ENCODE peak calls at places on chromosomes 13 and 19, in four cellular contexts. One of them, this sample, is unnamed.

GRCh38 chr13:97124237-97124636 is 97.9 kb upstream of the MBNL2 start:
- DNase-seq in A172: no peak
- DNase-seq in cerebellar nuclear complex: no peak
- DNase-seq in HT1080: no peak
- DNase-seq in this sample: no peak

GRCh38 chr19:56829586-56829985 is 10.9 kb downstream of the PEG3 start:
- DNase-seq in A172: no peak
- DNase-seq in cerebellar nuclear complex: no peak
- DNase-seq in HT1080: no peak
- DNase-seq in this sample: no peak

GRCh38 chr13:70889163-70889562 is 780.9 kb upstream of the KLHL1 start:
- DNase-seq in A172: no peak
- DNase-seq in cerebellar nuclear complex: no peak
- DNase-seq in HT1080: no peak
- DNase-seq in this sample: no peak

GRCh38 chr13:27967203-27967735 is 1.8 kb downstream of the CDX2 start:
- DNase-seq in A172: no peak
- DNase-seq in cerebellar nuclear complex: no peak
- DNase-seq in HT1080: no peak
- DNase-seq in this sample: peak

GRCh38 chr19:8305798-8306197 is 2.4 kb downstream of the CD320 start:
- DNase-seq in A172: no peak
- DNase-seq in cerebellar nuclear complex: no peak
- DNase-seq in HT1080: no peak
- DNase-seq in this sample: no peak

GRCh38 chr13:94154362-94154761 is 325.1 kb downstream of the DCT start:
- DNase-seq in A172: peak
- DNase-seq in cerebellar nuclear complex: no peak
- DNase-seq in HT1080: no peak
- DNase-seq in this sample: no peak

GRCh38 chr13:30398601-30399072 is 23.7 kb upstream of the UBE2L5 start:
- DNase-seq in A172: no peak
- DNase-seq in cerebellar nuclear complex: no peak
- DNase-seq in HT1080: no peak
- DNase-seq in this sample: no peak

GRCh38 chr19:13095934-13096890 is 6.4 kb downstream of the LYL1 start:
- DNase-seq in A172: no peak
- DNase-seq in cerebellar nuclear complex: no peak
- DNase-seq in HT1080: no peak
- DNase-seq in this sample: no peak

GRCh38 chr13:39038569-39038898 is 278 bp downstream of the NHLRC3 start:
- DNase-seq in A172: no peak
- DNase-seq in cerebellar nuclear complex: no peak
- DNase-seq in HT1080: no peak
- DNase-seq in this sample: no peak

GRCh38 chr13:109494955-109495354 is 291.4 kb downstream of the IRS2 start:
- DNase-seq in A172: peak
- DNase-seq in cerebellar nuclear complex: no peak
- DNase-seq in HT1080: peak
- DNase-seq in this sample: no peak

GRCh38 chr13:37360556-37360955 is 238.0 kb downstream of the POSTN start:
- DNase-seq in A172: peak
- DNase-seq in cerebellar nuclear complex: no peak
- DNase-seq in HT1080: peak
- DNase-seq in this sample: no peak

GRCh38 chr19:35264281-35265125 is 4.3 kb upstream of the USF2 start:
- DNase-seq in A172: no peak
- DNase-seq in cerebellar nuclear complex: no peak
- DNase-seq in HT1080: no peak
- DNase-seq in this sample: no peak

GRCh38 chr13:40438022-40438692 is 228.3 kb downstream of the FOXO1 start:
- DNase-seq in A172: no peak
- DNase-seq in cerebellar nuclear complex: no peak
- DNase-seq in HT1080: no peak
- DNase-seq in this sample: no peak

GRCh38 chr19:8506402-8506957 is 4.0 kb upstream of the PRAM1 start:
- DNase-seq in A172: peak
- DNase-seq in cerebellar nuclear complex: no peak
- DNase-seq in HT1080: no peak
- DNase-seq in this sample: no peak

GRCh38 chr19:49596954-49597702 is 6.1 kb downstream of the PRR12 start:
- DNase-seq in A172: no peak
- DNase-seq in cerebellar nuclear complex: no peak
- DNase-seq in HT1080: no peak
- DNase-seq in this sample: no peak

GRCh38 chr13:28743499-28744083 is 24.8 kb upstream of the SLC46A3 start:
- DNase-seq in A172: no peak
- DNase-seq in cerebellar nuclear complex: no peak
- DNase-seq in HT1080: no peak
- DNase-seq in this sample: no peak

GRCh38 chr19:45168767-45169351 is 8.1 kb upstream of the NKPD1 start:
- DNase-seq in A172: no peak
- DNase-seq in cerebellar nuclear complex: no peak
- DNase-seq in HT1080: no peak
- DNase-seq in this sample: no peak

GRCh38 chr13:95728957-95729356 is 52.0 kb downstream of the DNAJC3 start:
- DNase-seq in A172: no peak
- DNase-seq in cerebellar nuclear complex: no peak
- DNase-seq in HT1080: no peak
- DNase-seq in this sample: no peak

GRCh38 chr19:14473073-14473790 is 1.9 kb downstream of the PTGER1 start:
- DNase-seq in A172: no peak
- DNase-seq in cerebellar nuclear complex: no peak
- DNase-seq in HT1080: no peak
- DNase-seq in this sample: no peak

GRCh38 chr13:99646866-99647592 is 145.8 kb downstream of the TM9SF2 start:
- DNase-seq in A172: no peak
- DNase-seq in cerebellar nuclear complex: no peak
- DNase-seq in HT1080: no peak
- DNase-seq in this sample: no peak

GRCh38 chr13:20054586-20054985 is 96.1 kb downstream of the ZMYM2 start:
- DNase-seq in A172: no peak
- DNase-seq in cerebellar nuclear complex: no peak
- DNase-seq in HT1080: no peak
- DNase-seq in this sample: no peak